ENCODE peak calls at places on chromosomes 13 and 19, in nine cellular contexts. N, G, X, B, P, F, C, T and J are unnamed samples. For H3K4me1, the result is how much of the 10 kb centered on the place peaks cover.

GRCh38 chr13:109180905-109181425 is 551.6 kb downstream of the MYO16 start:
- DNase-seq in N (no peak), G (peak), X (no peak), B (no peak), P (no peak), F (no peak), C (no peak), T (no peak), J (no peak)

GRCh38 chr13:50713849-50714248 is 129.6 kb downstream of the DLEU7 start:
- DNase-seq in N (no peak), G (peak), X (no peak), B (no peak), P (no peak), F (peak), C (no peak), T (peak), J (no peak)

GRCh38 chr19:3046621-3047306 is 15.5 kb downstream of the TLE5 start:
- DNase-seq in N (peak), G (no peak), X (no peak), B (no peak), P (peak), F (peak), C (peak), T (peak), J (no peak)

GRCh38 chr19:5903502-5904301 is at the start of gene NDUFA11:
- DNase-seq in N (peak), G (peak), X (peak), B (peak), P (peak), F (peak), C (peak), T (peak), J (peak)

GRCh38 chr19:31589109-31589508 is 239.9 kb upstream of the TSHZ3 start:
- DNase-seq in N (no peak), G (no peak), X (no peak), B (no peak), P (no peak), F (no peak), C (no peak), T (no peak), J (no peak)

GRCh38 chr13:113009743-113010509 is 40.9 kb downstream of the MCF2L start:
- DNase-seq in N (no peak), G (no peak), X (no peak), B (peak), P (no peak), F (no peak), C (no peak), T (no peak), J (no peak)

GRCh38 chr19:35856001-35856400 is 710 bp upstream of the KIRREL2 start:
- DNase-seq in N (no peak), G (no peak), X (no peak), B (no peak), P (no peak), F (peak), C (peak), T (no peak), J (no peak)

GRCh38 chr19:42207767-42208259 is 9.7 kb downstream of the DEDD2 start:
- DNase-seq in N (no peak), G (peak), X (no peak), B (no peak), P (no peak), F (peak), C (no peak), T (no peak), J (no peak)

GRCh38 chr13:86409466-86410241 is 610.4 kb upstream of the SLITRK6 start:
- DNase-seq in N (no peak), G (no peak), X (no peak), B (no peak), P (no peak), F (no peak), C (no peak), T (no peak), J (no peak)

GRCh38 chr13:66635526-66635925 is 594.6 kb downstream of the PCDH9 start:
- DNase-seq in N (no peak), G (peak), X (no peak), B (no peak), P (no peak), F (no peak), C (no peak), T (no peak), J (no peak)

GRCh38 chr13:46317120-46317519 is 69.9 kb downstream of the RUBCNL start:
- DNase-seq in N (no peak), G (no peak), X (no peak), B (no peak), P (no peak), F (no peak), C (no peak), T (no peak), J (no peak)

GRCh38 chr13:36834299-36834698 is 15.3 kb downstream of the RFXAP start:
- DNase-seq in N (no peak), G (peak), X (no peak), B (no peak), P (no peak), F (no peak), C (no peak), T (no peak), J (no peak)

GRCh38 chr13:100523994-100524393 is 64.6 kb downstream of the GGACT start:
- DNase-seq in N (no peak), G (no peak), X (no peak), B (peak), P (no peak), F (no peak), C (no peak), T (no peak), J (no peak)

GRCh38 chr13:50636007-50636704 is 207.3 kb downstream of the DLEU7 start:
- DNase-seq in N (no peak), G (no peak), X (no peak), B (no peak), P (no peak), F (no peak), C (peak), T (no peak), J (no peak)

GRCh38 chr19:52570005-52570861 is at the start of gene ZNF701:
- DNase-seq in N (peak), G (peak), X (peak), B (peak), P (peak), F (peak), C (peak), T (peak), J (peak)

GRCh38 chr13:114112231-114112825 is 20.1 kb downstream of the RASA3 start:
- DNase-seq in N (peak), G (peak), X (no peak), B (peak), P (peak), F (no peak), C (no peak), T (peak), J (no peak)

GRCh38 chr19:1421958-1422305 is 14.5 kb downstream of the DAZAP1 start:
- DNase-seq in N (no peak), G (no peak), X (no peak), B (no peak), P (no peak), F (no peak), C (no peak), T (no peak), J (no peak)

GRCh38 chr19:15178629-15179308 is 22.0 kb downstream of the NOTCH3 start:
- DNase-seq in N (no peak), G (no peak), X (no peak), B (no peak), P (no peak), F (no peak), C (peak), T (no peak), J (no peak)

GRCh38 chr13:92187378-92187989 is 789.1 kb downstream of the GPC5 start:
- DNase-seq in N (no peak), G (peak), X (no peak), B (no peak), P (no peak), F (peak), C (no peak), T (no peak), J (peak)

GRCh38 chr13:98203641-98204326 is 26.7 kb upstream of the RNF113B start:
- DNase-seq in N (no peak), G (no peak), X (no peak), B (no peak), P (no peak), F (no peak), C (no peak), T (no peak), J (no peak)

DNA sequence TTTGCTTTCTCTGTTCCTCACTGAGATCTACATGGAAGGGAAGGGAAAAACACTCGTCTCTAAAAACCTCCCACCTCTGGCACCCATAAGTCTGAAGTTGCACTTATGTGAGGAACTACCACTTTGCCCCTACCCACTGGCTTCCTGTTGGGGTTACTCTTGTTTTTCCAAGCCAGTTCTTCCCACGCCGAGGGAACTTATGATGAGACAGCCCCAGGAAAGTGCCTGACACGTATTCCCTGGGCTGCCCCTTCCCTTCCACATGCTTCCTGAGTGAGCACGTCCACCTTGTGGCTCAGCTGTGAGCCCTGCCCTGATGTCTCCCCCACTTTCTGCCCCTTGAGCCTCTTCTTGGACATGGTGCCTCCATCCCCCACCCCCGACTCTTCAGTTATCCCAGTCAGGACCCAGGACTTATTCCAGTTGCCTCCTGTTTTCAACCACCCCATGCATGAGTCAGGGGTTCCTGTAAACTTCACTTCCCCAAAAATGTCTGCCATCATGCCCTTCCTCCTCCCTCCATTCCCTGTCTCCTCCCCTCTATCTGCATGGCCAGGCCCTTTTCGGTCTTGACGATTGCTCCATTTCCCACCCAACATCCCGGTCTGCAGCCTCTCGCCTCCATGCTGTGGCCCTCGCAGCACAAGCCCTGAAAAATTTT is 5.1 kb upstream of the SIGLEC7 start:
- DNase-seq in N (no peak), G (no peak), X (no peak), B (no peak), P (no peak), F (peak), C (no peak), T (no peak), J (no peak)
- TF ChIP-seq POLR2A in N (no peak), G (no peak), X (no peak), B (no peak), P (no peak), F (no peak), C (peak), T (no peak), J (no peak)

DNA sequence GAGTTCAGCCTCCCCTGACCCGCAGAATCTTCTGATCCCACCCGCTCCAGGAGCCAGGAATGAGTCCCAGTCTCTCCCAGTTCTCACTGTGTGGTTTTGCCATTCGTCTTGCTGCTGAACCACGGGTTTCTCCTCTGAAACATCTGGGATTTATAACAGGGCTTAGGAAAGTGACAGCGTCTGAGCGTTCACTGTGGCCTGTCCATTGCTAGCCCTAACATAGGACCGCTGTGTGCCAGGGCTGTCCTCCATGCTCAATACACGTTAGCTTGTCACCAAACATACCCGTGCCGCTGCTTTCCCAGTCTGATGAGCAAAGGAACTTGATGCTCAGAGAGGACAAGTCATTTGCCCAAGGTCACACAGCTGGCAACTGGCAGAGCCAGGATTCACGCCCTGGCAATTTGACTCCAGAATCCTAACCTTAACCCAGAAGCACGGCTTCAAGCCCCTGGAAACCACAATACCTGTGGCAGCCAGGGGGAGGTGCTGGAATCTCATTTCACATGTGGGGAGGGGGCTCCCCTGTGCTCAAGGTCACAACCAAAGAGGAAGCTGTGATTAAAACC is 1.1 kb upstream of the APOE start:
- DNase-seq in N (no peak), G (no peak), X (no peak), B (no peak), P (no peak), F (no peak), C (peak), T (no peak), J (no peak)
- TF ChIP-seq CTCF in N (no peak), G (no peak), X (no peak), B (peak), P (no peak), F (no peak), C (peak), T (no peak), J (no peak)

GRCh38 chr19:18416778-18417249 is 2.4 kb upstream of the SSBP4 start:
- DNase-seq in N (peak), G (peak), X (peak), B (peak), P (peak), F (peak), C (peak), T (peak), J (peak)

GRCh38 chr19:18418725-18419194 is 438 bp upstream of the SSBP4 start:
- DNase-seq in N (peak), G (no peak), X (no peak), B (no peak), P (peak), F (peak), C (no peak), T (peak), J (no peak)

GRCh38 chr19:18418034-18418724 is 1.0 kb upstream of the SSBP4 start:
- DNase-seq in N (peak), G (no peak), X (no peak), B (no peak), P (no peak), F (peak), C (no peak), T (no peak), J (no peak)

GRCh38 chr19:18419195-18419698 is at the start of gene SSBP4:
- DNase-seq in N (peak), G (peak), X (no peak), B (peak), P (peak), F (peak), C (peak), T (peak), J (peak)

DNA sequence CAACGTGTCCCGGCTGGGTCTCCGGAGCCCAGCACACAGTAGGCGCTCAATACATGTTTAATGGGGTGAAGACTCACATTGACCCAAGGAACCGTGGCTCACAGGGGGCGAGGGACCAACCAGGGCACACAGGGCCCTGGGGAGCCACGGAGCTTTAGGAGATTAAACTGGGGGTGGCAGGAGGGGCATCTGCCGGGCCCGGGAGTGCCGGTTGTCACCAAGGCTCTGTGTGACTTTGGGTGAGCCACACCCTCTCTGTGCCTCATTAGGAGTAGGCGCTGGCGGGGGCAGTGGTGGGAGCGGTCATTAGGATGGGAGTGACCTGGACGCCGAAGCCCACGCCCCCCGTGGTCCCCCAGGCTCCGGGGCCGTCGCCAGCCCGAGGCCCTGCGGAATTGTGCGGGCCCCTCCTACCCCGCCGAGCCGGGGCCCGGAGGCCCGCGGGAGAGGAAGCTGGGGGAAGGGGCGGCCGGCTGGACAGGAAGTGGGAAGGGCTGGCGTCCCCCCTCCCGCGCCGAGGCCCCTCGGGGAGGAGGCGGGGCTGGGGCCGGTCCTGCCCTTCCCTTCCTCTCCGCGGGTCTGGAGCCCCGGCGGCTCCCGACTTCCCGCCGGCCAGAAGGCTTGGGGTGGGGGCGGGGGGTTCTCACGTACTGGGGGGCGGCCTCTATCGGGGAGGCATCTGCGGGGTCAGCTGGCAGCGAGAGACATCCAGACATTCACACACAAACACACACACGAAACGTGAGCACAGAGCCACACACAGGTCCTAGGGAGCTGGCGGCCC is 1.8 kb upstream of the SSBP4 start:
- DNase-seq in N (peak), G (peak), X (peak), B (peak), P (peak), F (peak), C (peak), T (peak), J (no peak)
- H3K4me1 ChIP-seq in N (under half), G (under half), X (half or more), B (under half), P (under half), F (half or more), C (under half), T (under half), J (half or more)

GRCh38 chr19:48795055-48795854 is 15.6 kb downstream of the BCAT2 start:
- DNase-seq in N (peak), G (peak), X (peak), B (peak), P (peak), F (peak), C (peak), T (peak), J (peak)
- TF ChIP-seq POLR2A in N (peak), G (no peak), X (no peak), B (no peak), P (peak), F (peak), C (no peak), T (peak), J (peak)

GRCh38 chr19:16626796-16627193 is 1.2 kb downstream of the MED26 start:
- DNase-seq in N (no peak), G (no peak), X (no peak), B (no peak), P (no peak), F (no peak), C (no peak), T (no peak), J (no peak)

GRCh38 chr19:16627194-16627927 is 643 bp downstream of the MED26 start:
- DNase-seq in N (peak), G (no peak), X (no peak), B (no peak), P (no peak), F (peak), C (no peak), T (peak), J (no peak)

GRCh38 chr19:16628984-16629691 is 1.1 kb upstream of the MED26 start:
- DNase-seq in N (peak), G (peak), X (no peak), B (peak), P (peak), F (peak), C (no peak), T (peak), J (no peak)

GRCh38 chr19:16627928-16628182 is 149 bp downstream of the MED26 start:
- DNase-seq in N (no peak), G (no peak), X (no peak), B (no peak), P (no peak), F (no peak), C (no peak), T (no peak), J (no peak)

DNA sequence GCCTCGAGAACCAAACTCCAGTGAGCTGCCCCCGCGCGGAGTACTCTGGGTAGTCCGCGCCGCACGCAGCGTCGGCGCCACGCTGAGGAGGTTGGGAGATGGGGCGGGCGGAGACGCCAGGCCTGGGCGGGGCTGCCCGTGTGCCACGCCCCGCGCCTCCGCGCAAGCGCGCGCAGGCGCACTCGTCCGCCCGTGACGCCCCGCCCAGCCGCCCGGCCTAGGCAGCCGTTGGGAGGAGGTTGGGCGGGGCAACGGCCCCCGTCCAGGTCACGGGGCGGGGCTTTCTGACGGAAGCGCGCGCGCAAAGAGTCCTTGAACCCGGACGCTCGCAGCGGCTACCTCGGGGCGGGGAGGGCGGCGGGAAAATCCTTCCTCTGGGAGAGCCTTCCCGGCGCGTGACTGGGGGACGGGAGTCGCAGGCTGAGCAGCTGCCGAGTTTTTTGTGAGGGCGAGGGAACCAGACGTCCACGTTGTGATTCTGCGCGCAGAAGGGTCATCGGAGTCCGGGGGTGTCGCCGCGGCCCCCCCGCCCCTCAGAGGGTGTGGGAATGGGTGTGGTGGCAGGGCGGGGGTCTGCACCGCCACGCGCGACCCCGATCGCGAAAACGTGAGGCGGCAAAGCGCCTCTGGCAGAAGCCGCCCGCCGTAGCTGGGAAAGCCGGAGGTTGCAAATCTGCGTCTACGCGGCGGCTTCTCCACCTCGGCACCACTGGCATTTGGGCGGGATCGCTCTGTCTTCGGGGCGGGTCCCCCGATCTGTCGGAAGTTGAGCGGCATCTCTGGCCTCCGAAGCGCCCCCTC is at the start of gene MED26:
- DNase-seq in N (peak), G (peak), X (peak), B (peak), P (peak), F (peak), C (peak), T (peak), J (peak)
- TF ChIP-seq CTCF in N (no peak), G (no peak), X (no peak), B (peak), P (peak), F (peak), C (no peak), T (no peak), J (peak)